ENCODE peak calls at places on chromosome 21, in eight cellular contexts. R is pons, D is RWPE1, A is OCI-M1, E is stomach, V is substantia nigra, H is prostate gland, F is lung microvascular endothelial cell. B is an unnamed sample.
A peak's percentile ranks its signal among the peaks of the same experiment; 100 is the strongest.

GRCh38 chr21:35309316-35309715 is 260.2 kb upstream of the RUNX1 start:
- DNase-seq in R (no peak), D (no peak), A (no peak), E (no peak), V (no peak), H (no peak), F (no peak), B (no peak)

GRCh38 chr21:33088384-33088783 is 18.4 kb downstream of the OLIG1 start:
- DNase-seq in R (no peak), D (no peak), A (no peak), E (no peak), V (no peak), H (no peak), F (no peak), B (no peak)

GRCh38 chr21:44010429-44010828 is 1.7 kb upstream of the TRAPPC10 start:
- DNase-seq in R (no peak), D (no peak), A (no peak), E (no peak), V (no peak), H (no peak), F (no peak), B (peak; percentile 75)

GRCh38 chr21:45413922-45414321 is 9.0 kb downstream of the COL18A1 start:
- DNase-seq in R (no peak), D (no peak), A (no peak), E (no peak), V (no peak), H (no peak), F (no peak), B (no peak)

GRCh38 chr21:37475186-37475868 is 108.8 kb downstream of the DYRK1A start:
- DNase-seq in R (no peak), D (no peak), A (peak; percentile 34), E (no peak), V (no peak), H (no peak), F (no peak), B (no peak)

GRCh38 chr21:38223893-38224540 is 32.8 kb upstream of the KCNJ15 start:
- DNase-seq in R (no peak), D (no peak), A (peak; percentile 74), E (no peak), V (no peak), H (no peak), F (peak; percentile 48), B (peak; percentile 26)

GRCh38 chr21:42102063-42102462 is 30.9 kb downstream of the UMODL1 start:
- DNase-seq in R (no peak), D (no peak), A (no peak), E (no peak), V (no peak), H (no peak), F (no peak), B (no peak)

GRCh38 chr21:15495965-15496364 is 233.8 kb upstream of the USP25 start:
- DNase-seq in R (no peak), D (no peak), A (no peak), E (no peak), V (no peak), H (no peak), F (peak; percentile 17), B (no peak)

GRCh38 chr21:32770514-32771133 is 931 bp downstream of the PAXBP1 start:
- DNase-seq in R (peak; percentile 25), D (peak; percentile 8), A (no peak), E (no peak), V (no peak), H (peak; percentile 14), F (peak; percentile 41), B (peak; percentile 42)

GRCh38 chr21:16195476-16195875 is 465.7 kb downstream of the USP25 start:
- DNase-seq in R (peak; percentile 72), D (no peak), A (peak; percentile 80), E (no peak), V (no peak), H (no peak), F (peak; percentile 57), B (peak; percentile 56)

GRCh38 chr21:42093991-42094417 is 22.9 kb downstream of the UMODL1 start:
- DNase-seq in R (no peak), D (peak; percentile 90), A (no peak), E (no peak), V (no peak), H (peak; percentile 32), F (peak; percentile 78), B (no peak)

GRCh38 chr21:35014302-35015044 is 34.6 kb downstream of the RUNX1 start:
- DNase-seq in R (no peak), D (peak; percentile 9), A (peak; percentile 69), E (no peak), V (no peak), H (no peak), F (peak; percentile 12), B (no peak)

GRCh38 chr21:27740084-27740483 is 773.2 kb upstream of the ADAMTS5 start:
- DNase-seq in R (no peak), D (no peak), A (peak; percentile 3), E (no peak), V (no peak), H (peak; percentile 37), F (no peak), B (no peak)

GRCh38 chr21:44399151-44399954 is 45.9 kb downstream of the TRPM2 start:
- DNase-seq in R (no peak), D (no peak), A (no peak), E (no peak), V (no peak), H (no peak), F (no peak), B (no peak)

GRCh38 chr21:45479691-45480675 is 62.3 kb downstream of the SLC19A1 start:
- DNase-seq in R (no peak), D (no peak), A (no peak), E (no peak), V (no peak), H (no peak), F (no peak), B (no peak)

GRCh38 chr21:33971492-33972013 is 55.9 kb upstream of the ATP5PO start:
- DNase-seq in R (no peak), D (peak; percentile 63), A (no peak), E (no peak), V (no peak), H (peak; percentile 29), F (no peak), B (no peak)

GRCh38 chr21:45246014-45246413 is 41.7 kb downstream of the POFUT2 start:
- DNase-seq in R (no peak), D (no peak), A (no peak), E (no peak), V (no peak), H (no peak), F (no peak), B (no peak)

GRCh38 chr21:46168659-46169386 is 13.4 kb upstream of the FTCD start:
- DNase-seq in R (no peak), D (no peak), A (no peak), E (no peak), V (no peak), H (no peak), F (no peak), B (no peak)

GRCh38 chr21:32569261-32570230 is 15.8 kb downstream of the TCP10L start:
- DNase-seq in R (peak; percentile 74), D (peak; percentile 72), A (peak; percentile 89), E (peak; percentile 78), V (peak; percentile 51), H (peak; percentile 81), F (peak; percentile 91), B (peak; percentile 88)

GRCh38 chr21:33069994-33070811 is at the start of gene OLIG1:
- DNase-seq in R (peak; percentile 82), D (peak; percentile 31), A (no peak), E (peak; percentile 35), V (peak; percentile 76), H (peak; percentile 31), F (peak; percentile 22), B (peak; percentile 86)

GRCh38 chr21:27569831-27570230 is 602.9 kb upstream of the ADAMTS5 start:
- DNase-seq in R (no peak), D (no peak), A (no peak), E (no peak), V (no peak), H (no peak), F (no peak), B (no peak)

GRCh38 chr21:33543505-33544129 is 779 bp downstream of the SON start:
- DNase-seq in R (peak; percentile 60), D (no peak), A (no peak), E (peak; percentile 72), V (no peak), H (peak; percentile 57), F (peak; percentile 13), B (peak; percentile 69)

GRCh38 chr21:22993144-22993543 is 1994.9 kb downstream of the NCAM2 start:
- DNase-seq in R (no peak), D (no peak), A (no peak), E (no peak), V (no peak), H (no peak), F (no peak), B (no peak)

GRCh38 chr21:37562920-37563640 is 196.5 kb downstream of the DYRK1A start:
- DNase-seq in R (no peak), D (no peak), A (no peak), E (no peak), V (no peak), H (peak; percentile 25), F (peak; percentile 52), B (no peak)

GRCh38 chr21:41952568-41953248 is 1.1 kb downstream of the C2CD2 start:
- DNase-seq in R (no peak), D (peak; percentile 28), A (peak; percentile 54), E (no peak), V (no peak), H (no peak), F (peak; percentile 47), B (peak; percentile 22)

GRCh38 chr21:41970099-41970391 is 16.2 kb upstream of the C2CD2 start:
- DNase-seq in R (no peak), D (no peak), A (no peak), E (peak; percentile 3), V (no peak), H (no peak), F (no peak), B (no peak)

GRCh38 chr21:45620201-45620600 is 23.3 kb upstream of the PCBP3 start:
- DNase-seq in R (no peak), D (no peak), A (no peak), E (no peak), V (no peak), H (no peak), F (no peak), B (no peak)

B was measured in KBM-7.